ENCODE peak calls at places on chromosomes 4 and X, in four cellular contexts. A, Q, V and X are unnamed samples.

GRCh38 chr4:123547818-123548200 is 151.2 kb downstream of the SPRY1 start:
- DNase-seq in Q (no peak), A (no peak), V (no peak), X (no peak)

GRCh38 chr4:15373363-15373762 is 54.5 kb upstream of the C1QTNF7 start:
- DNase-seq in V (no peak), A (no peak), Q (no peak), X (no peak)

GRCh38 chr4:183960021-183960420 is 54.9 kb downstream of the STOX2 start:
- DNase-seq in A (no peak), V (peak), Q (peak), X (no peak)

GRCh38 chrX:1537031-1537715 is at the start of gene P2RY8:
- DNase-seq in A (no peak), Q (no peak), V (no peak), X (peak)

GRCh38 chrX:123833387-123833786 is 26.5 kb upstream of the XIAP start:
- DNase-seq in Q (peak), A (peak), V (peak), X (no peak)

GRCh38 chr4:148054275-148054674 is 322.4 kb downstream of the ARHGAP10 start:
- DNase-seq in Q (no peak), V (no peak), A (no peak), X (no peak)

GRCh38 chr4:123418486-123418931 is 21.9 kb downstream of the SPRY1 start:
- DNase-seq in A (no peak), V (peak), Q (no peak), X (no peak)

GRCh38 chrX:69231903-69232302 is 66.7 kb upstream of the PJA1 start:
- DNase-seq in A (no peak), Q (no peak), V (no peak), X (no peak)

GRCh38 chrX:11996810-11997209 is 141.5 kb upstream of the FRMPD4 start:
- DNase-seq in A (no peak), V (no peak), Q (no peak), X (no peak)

GRCh38 chr4:55636622-55636999 is 513 bp upstream of the NMU start:
- DNase-seq in V (no peak), A (no peak), Q (no peak), X (no peak)

GRCh38 chr4:76548704-76549103 is 113.7 kb downstream of the SHROOM3 start:
- DNase-seq in Q (no peak), V (no peak), A (no peak), X (no peak)

GRCh38 chr4:151688003-151688784 is 72.6 kb downstream of the GATB start:
- DNase-seq in V (no peak), A (no peak), Q (no peak), X (no peak)

GRCh38 chr4:169975837-169976796 is 50.1 kb downstream of the MFAP3L start:
- DNase-seq in Q (no peak), V (no peak), A (no peak), X (no peak)

GRCh38 chr4:165355900-165356300 is 22.9 kb upstream of the CPE start:
- DNase-seq in A (no peak), V (no peak), Q (peak), X (no peak)
- TF ChIP-seq CTCF in A (peak), V (peak), Q (peak), X (peak)

DNA sequence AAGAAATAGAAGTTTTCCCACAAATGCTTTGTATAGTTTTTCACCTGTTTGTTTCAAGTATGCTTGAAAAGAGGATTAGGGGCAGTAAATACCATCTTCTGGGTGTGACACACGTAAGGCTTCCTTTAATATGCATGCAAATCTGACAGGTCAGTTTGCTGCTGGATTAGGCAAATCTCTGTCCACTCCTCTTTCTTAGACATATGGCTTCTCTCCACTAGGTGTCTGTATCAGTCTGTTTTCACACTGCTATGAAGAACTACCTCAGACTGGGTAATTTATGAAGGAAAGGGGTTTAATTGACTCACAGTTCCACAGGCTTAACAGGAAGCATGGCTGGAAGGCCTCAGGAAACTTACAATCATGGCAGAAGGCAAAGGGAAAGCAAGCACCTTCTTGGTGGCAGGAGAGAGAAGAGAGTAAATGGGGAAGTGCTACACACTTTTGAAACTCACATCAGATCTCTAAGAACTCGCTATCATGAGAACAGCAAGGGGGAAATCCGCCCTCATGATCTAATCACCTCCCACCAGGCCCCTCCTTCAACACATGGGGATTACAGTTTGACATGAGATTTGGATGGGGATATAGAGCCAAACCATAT is 66.9 kb downstream of the TAB3 start:
- DNase-seq in V (no peak), A (no peak), Q (no peak), X (no peak)
- TF ChIP-seq CTCF in V (peak), A (peak), Q (peak), X (peak)

GRCh38 chrX:4528247-4528646 is 814.8 kb upstream of the PRKX start:
- DNase-seq in V (no peak), A (no peak), Q (no peak), X (no peak)
- TF ChIP-seq CTCF in V (no peak), A (no peak), Q (no peak), X (no peak)

GRCh38 chr4:158895797-158896442 is 127.1 kb downstream of the FNIP2 start:
- DNase-seq in Q (no peak), A (no peak), V (no peak), X (no peak)
- TF ChIP-seq CTCF in Q (peak), A (no peak), V (peak), X (peak)

GRCh38 chr4:120557372-120557771 is 365.2 kb downstream of the PRDM5 start:
- DNase-seq in Q (no peak), A (no peak), V (no peak), X (no peak)
- TF ChIP-seq CTCF in Q (no peak), A (no peak), V (no peak), X (no peak)

GRCh38 chrX:112734250-112734649 is 54.5 kb upstream of the LHFPL1 start:
- DNase-seq in A (no peak), Q (no peak), V (no peak), X (no peak)

GRCh38 chrX:112736310-112736709 is 56.6 kb upstream of the LHFPL1 start:
- DNase-seq in V (no peak), A (no peak), Q (no peak), X (no peak)

GRCh38 chrX:112735147-112735546 is 55.4 kb upstream of the LHFPL1 start:
- DNase-seq in V (no peak), Q (no peak), A (no peak), X (no peak)

DNA sequence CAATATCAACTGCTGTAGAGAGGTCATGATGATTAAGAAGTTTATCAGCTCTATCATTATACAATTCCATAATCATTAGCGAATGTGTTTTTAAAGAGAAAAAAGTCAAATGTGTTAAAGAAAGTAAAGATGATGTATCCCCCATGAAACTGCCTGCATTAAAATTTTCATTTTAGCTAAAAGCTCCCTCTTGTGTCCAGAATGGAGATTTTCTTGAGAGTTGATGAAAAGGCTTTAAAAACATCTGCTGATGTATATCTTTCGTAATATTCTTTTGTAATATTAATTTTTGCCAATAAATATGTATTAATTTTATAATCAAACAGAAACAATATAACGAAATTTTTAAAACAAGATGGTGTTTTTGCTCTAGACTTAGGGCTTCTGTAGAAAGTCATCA is 52.1 kb upstream of the LHFPL1 start:
- DNase-seq in Q (no peak), V (no peak), A (no peak), X (no peak)
- TF ChIP-seq CTCF in Q (peak), V (peak), A (peak), X (peak)

DNA sequence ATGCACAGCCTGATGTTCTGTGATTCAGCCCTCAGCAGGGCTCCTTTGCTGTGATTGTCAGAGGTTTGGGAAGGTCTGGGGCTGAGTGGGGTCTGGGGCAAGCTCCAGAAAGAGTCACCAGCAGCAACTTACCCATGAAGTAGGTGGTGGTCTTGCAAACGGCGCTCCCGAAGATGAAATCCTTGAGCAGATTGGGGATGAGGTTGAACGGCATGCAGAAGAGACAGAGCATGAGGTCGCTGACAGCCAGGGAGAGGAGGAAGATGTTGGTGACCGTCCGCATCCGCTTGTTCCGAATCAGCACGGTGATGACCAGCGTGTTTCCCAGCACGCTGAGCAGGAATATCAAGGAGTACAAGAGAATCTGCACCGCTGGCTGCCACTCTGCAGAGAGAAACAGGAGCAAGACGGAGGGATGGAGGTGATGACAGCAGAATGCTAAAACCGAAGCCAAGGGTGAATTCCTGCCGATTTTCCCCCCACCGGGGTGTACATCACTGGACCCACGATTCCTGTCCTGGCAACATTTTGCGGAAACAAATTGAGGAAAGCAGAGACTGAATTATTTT is 1.1 kb downstream of the CCKAR start:
- DNase-seq in A (no peak), V (no peak), Q (no peak), X (peak)
- TF ChIP-seq CTCF in A (no peak), V (no peak), Q (no peak), X (no peak)